ENCODE peak calls at places on chromosomes 2 and 18, in five cellular contexts. One of them, this sample, is unnamed.

GRCh38 chr2:69026026-69026425 is 13.0 kb downstream of the ANTXR1 start:
- DNase-seq in tibial artery: no peak
- DNase-seq in sigmoid colon: no peak
- DNase-seq in heart right ventricle: peak; percentile 41
- DNase-seq in upper lobe of right lung: no peak
- DNase-seq in this sample: no peak

GRCh38 chr2:168717790-168718502 is 84.5 kb upstream of the NOSTRIN start:
- DNase-seq in tibial artery: no peak
- DNase-seq in sigmoid colon: no peak
- DNase-seq in heart right ventricle: no peak
- DNase-seq in upper lobe of right lung: no peak
- DNase-seq in this sample: no peak

GRCh38 chr2:128350736-128351135 is 32.1 kb upstream of the HS6ST1 start:
- DNase-seq in tibial artery: no peak
- DNase-seq in sigmoid colon: no peak
- DNase-seq in heart right ventricle: no peak
- DNase-seq in upper lobe of right lung: no peak
- DNase-seq in this sample: no peak

GRCh38 chr2:180016937-180017336 is 9.8 kb upstream of the CWC22 start:
- DNase-seq in tibial artery: no peak
- DNase-seq in sigmoid colon: no peak
- DNase-seq in heart right ventricle: no peak
- DNase-seq in upper lobe of right lung: no peak
- DNase-seq in this sample: no peak

GRCh38 chr2:233801357-233802131 is 23.4 kb downstream of the MROH2A start:
- DNase-seq in tibial artery: peak; percentile 47
- DNase-seq in sigmoid colon: no peak
- DNase-seq in heart right ventricle: no peak
- DNase-seq in upper lobe of right lung: no peak
- DNase-seq in this sample: no peak

GRCh38 chr2:131413148-131413747 is 49.3 kb upstream of the RAB6D start:
- DNase-seq in tibial artery: no peak
- DNase-seq in sigmoid colon: no peak
- DNase-seq in heart right ventricle: no peak
- DNase-seq in upper lobe of right lung: no peak
- DNase-seq in this sample: no peak

GRCh38 chr2:8016688-8017087 is 665.2 kb upstream of the ID2 start:
- DNase-seq in tibial artery: no peak
- DNase-seq in sigmoid colon: no peak
- DNase-seq in heart right ventricle: no peak
- DNase-seq in upper lobe of right lung: no peak
- DNase-seq in this sample: no peak

GRCh38 chr2:214808481-214808931 is 977 bp downstream of the BARD1 start:
- DNase-seq in tibial artery: no peak
- DNase-seq in sigmoid colon: no peak
- DNase-seq in heart right ventricle: no peak
- DNase-seq in upper lobe of right lung: no peak
- DNase-seq in this sample: no peak

GRCh38 chr18:44759925-44760342 is 79.2 kb downstream of the SETBP1 start:
- DNase-seq in tibial artery: no peak
- DNase-seq in sigmoid colon: no peak
- DNase-seq in heart right ventricle: no peak
- DNase-seq in upper lobe of right lung: no peak
- DNase-seq in this sample: no peak

GRCh38 chr2:209648714-209649113 is 122.9 kb upstream of the UNC80 start:
- DNase-seq in tibial artery: no peak
- DNase-seq in sigmoid colon: no peak
- DNase-seq in heart right ventricle: no peak
- DNase-seq in upper lobe of right lung: no peak
- DNase-seq in this sample: no peak

GRCh38 chr2:215314896-215315295 is 3.0 kb downstream of the ATIC start:
- DNase-seq in tibial artery: no peak
- DNase-seq in sigmoid colon: no peak
- DNase-seq in heart right ventricle: no peak
- DNase-seq in upper lobe of right lung: no peak
- DNase-seq in this sample: no peak

GRCh38 chr2:3196716-3197115 is 180.9 kb downstream of the EIPR1 start:
- DNase-seq in tibial artery: no peak
- DNase-seq in sigmoid colon: peak; percentile 38
- DNase-seq in heart right ventricle: no peak
- DNase-seq in upper lobe of right lung: no peak
- DNase-seq in this sample: no peak

GRCh38 chr2:11073791-11074190 is 81.5 kb upstream of the SLC66A3 start:
- DNase-seq in tibial artery: no peak
- DNase-seq in sigmoid colon: no peak
- DNase-seq in heart right ventricle: no peak
- DNase-seq in upper lobe of right lung: no peak
- DNase-seq in this sample: no peak

GRCh38 chr18:49520661-49521145 is 33.7 kb upstream of the C18orf32 start:
- DNase-seq in tibial artery: no peak
- DNase-seq in sigmoid colon: no peak
- DNase-seq in heart right ventricle: no peak
- DNase-seq in upper lobe of right lung: no peak
- DNase-seq in this sample: no peak

GRCh38 chr2:28359222-28360065 is 33.2 kb upstream of the FOSL2 start:
- DNase-seq in tibial artery: no peak
- DNase-seq in sigmoid colon: no peak
- DNase-seq in heart right ventricle: peak; percentile 38
- DNase-seq in upper lobe of right lung: no peak
- DNase-seq in this sample: peak; percentile 81

GRCh38 chr2:105584437-105585010 is 160.2 kb upstream of the NCK2 start:
- DNase-seq in tibial artery: no peak
- DNase-seq in sigmoid colon: no peak
- DNase-seq in heart right ventricle: no peak
- DNase-seq in upper lobe of right lung: no peak
- DNase-seq in this sample: no peak

GRCh38 chr2:192087398-192087958 is 107.3 kb downstream of the TMEFF2 start:
- DNase-seq in tibial artery: no peak
- DNase-seq in sigmoid colon: no peak
- DNase-seq in heart right ventricle: no peak
- DNase-seq in upper lobe of right lung: no peak
- DNase-seq in this sample: no peak

GRCh38 chr18:32366586-32367538 is 103.8 kb downstream of the GAREM1 start:
- DNase-seq in tibial artery: no peak
- DNase-seq in sigmoid colon: no peak
- DNase-seq in heart right ventricle: no peak
- DNase-seq in upper lobe of right lung: no peak
- DNase-seq in this sample: no peak
- H3K4me3 ChIP-seq in tibial artery: no peak overlapping the region
- H3K4me3 ChIP-seq in sigmoid colon: no peak overlapping the region
- H3K4me3 ChIP-seq in heart right ventricle: no peak overlapping the region
- H3K4me3 ChIP-seq in upper lobe of right lung: no peak overlapping the region
- H3K4me3 ChIP-seq in this sample: no peak overlapping the region

DNA sequence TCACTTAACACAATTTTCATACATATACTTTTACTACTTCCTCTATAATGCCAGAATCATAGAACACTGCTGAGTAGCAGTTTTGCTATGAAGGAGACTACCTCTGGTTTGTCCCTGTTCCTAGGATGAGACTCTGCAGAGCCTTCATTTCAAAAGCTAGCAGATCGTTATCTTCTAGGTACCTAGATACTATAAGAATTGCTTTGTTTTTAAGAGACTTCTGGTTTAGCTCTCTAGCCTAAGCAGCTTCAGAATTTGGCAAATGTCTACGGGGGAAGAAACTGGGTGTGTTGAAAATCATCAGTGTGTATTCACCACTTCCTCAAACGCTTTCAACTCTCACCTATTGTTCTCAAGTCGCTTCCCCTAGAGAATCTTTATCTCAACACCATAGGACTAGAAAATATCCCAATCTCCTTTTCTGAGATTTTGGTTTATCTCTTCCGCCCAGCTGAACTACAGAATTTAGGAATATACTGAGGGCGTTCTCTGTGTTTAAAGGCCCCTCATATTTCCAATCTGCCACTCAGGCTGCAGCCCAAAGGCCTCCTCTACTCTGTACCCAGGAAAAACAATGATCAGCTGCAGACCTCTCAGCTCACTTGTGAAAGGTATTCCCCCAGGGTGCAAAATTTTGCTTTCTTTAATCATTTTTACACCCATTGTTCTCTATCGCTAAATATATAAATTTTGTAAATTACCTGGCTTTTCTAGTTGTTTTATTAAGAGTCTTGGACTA is 28.7 kb downstream of the SMAD2 start:
- DNase-seq in tibial artery: no peak
- DNase-seq in sigmoid colon: no peak
- DNase-seq in heart right ventricle: no peak
- DNase-seq in upper lobe of right lung: no peak
- DNase-seq in this sample: peak; percentile 13
- H3K9me3 ChIP-seq in tibial artery: peaks cover 22% of the 10 kb centered on the region
- H3K9me3 ChIP-seq in sigmoid colon: no peaks in the 10 kb centered on the region
- H3K9me3 ChIP-seq in heart right ventricle: peaks cover 11% of the 10 kb centered on the region
- H3K9me3 ChIP-seq in upper lobe of right lung: no peaks in the 10 kb centered on the region
- H3K9me3 ChIP-seq in this sample: peaks cover 3% of the 10 kb centered on the region

GRCh38 chr2:173953047-173953424 is 12.1 kb downstream of the SP3 start:
- DNase-seq in tibial artery: no peak
- DNase-seq in sigmoid colon: no peak
- DNase-seq in heart right ventricle: no peak
- DNase-seq in upper lobe of right lung: no peak
- DNase-seq in this sample: no peak
- H3K4me3 ChIP-seq in tibial artery: no peak overlapping the region
- H3K4me3 ChIP-seq in sigmoid colon: no peak overlapping the region
- H3K4me3 ChIP-seq in heart right ventricle: no peak overlapping the region
- H3K4me3 ChIP-seq in upper lobe of right lung: no peak overlapping the region
- H3K4me3 ChIP-seq in this sample: no peak overlapping the region

GRCh38 chr2:127121776-127122176 is 14.8 kb upstream of the BIN1 start:
- DNase-seq in tibial artery: no peak
- DNase-seq in sigmoid colon: peak; percentile 77
- DNase-seq in heart right ventricle: peak; percentile 42
- DNase-seq in upper lobe of right lung: no peak
- DNase-seq in this sample: no peak
- H3K9me3 ChIP-seq in tibial artery: no peaks in the 10 kb centered on the region
- H3K9me3 ChIP-seq in sigmoid colon: no peaks in the 10 kb centered on the region
- H3K9me3 ChIP-seq in heart right ventricle: no peaks in the 10 kb centered on the region
- H3K9me3 ChIP-seq in upper lobe of right lung: no peaks in the 10 kb centered on the region
- H3K9me3 ChIP-seq in this sample: no peaks in the 10 kb centered on the region

DNA sequence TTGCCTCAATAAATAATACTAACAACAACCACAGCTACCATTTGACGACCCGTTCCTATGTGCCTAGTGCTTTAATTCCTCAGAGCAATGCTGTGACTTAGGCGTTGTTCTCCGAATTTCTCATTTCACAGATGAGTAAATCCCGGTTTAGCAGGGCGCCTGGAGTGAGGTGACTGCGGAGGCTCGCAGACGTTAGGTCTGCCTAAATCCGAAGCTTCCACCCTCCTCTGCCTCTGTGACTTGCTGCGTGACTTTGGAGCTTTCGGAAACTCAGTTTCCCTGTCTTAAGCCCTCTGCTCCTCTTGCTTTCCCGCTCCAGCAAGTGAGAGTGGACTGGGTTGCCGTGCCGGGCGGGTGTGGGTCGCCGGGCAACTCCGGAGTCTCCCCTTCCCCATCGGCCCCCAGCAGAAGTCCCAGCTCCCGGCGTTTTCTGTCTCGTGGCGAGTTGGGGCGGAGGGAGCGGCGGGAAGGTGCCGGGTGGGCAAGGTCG is 711 bp upstream of the ATOH8 start:
- DNase-seq in tibial artery: no peak
- DNase-seq in sigmoid colon: no peak
- DNase-seq in heart right ventricle: no peak
- DNase-seq in upper lobe of right lung: no peak
- DNase-seq in this sample: no peak
- H3K4me3 ChIP-seq in tibial artery: peak overlapping the region; percentile 96
- H3K4me3 ChIP-seq in sigmoid colon: peak overlapping the region; percentile 64
- H3K4me3 ChIP-seq in heart right ventricle: peak overlapping the region; percentile 69
- H3K4me3 ChIP-seq in upper lobe of right lung: peak overlapping the region; percentile 87
- H3K4me3 ChIP-seq in this sample: no peak overlapping the region

GRCh38 chr18:64379662-64380061 is 230.8 kb upstream of the LINC00305 start:
- DNase-seq in tibial artery: no peak
- DNase-seq in sigmoid colon: no peak
- DNase-seq in heart right ventricle: no peak
- DNase-seq in upper lobe of right lung: no peak
- DNase-seq in this sample: no peak
- H3K9me3 ChIP-seq in tibial artery: no peaks in the 10 kb centered on the region
- H3K9me3 ChIP-seq in sigmoid colon: no peaks in the 10 kb centered on the region
- H3K9me3 ChIP-seq in heart right ventricle: no peaks in the 10 kb centered on the region
- H3K9me3 ChIP-seq in upper lobe of right lung: no peaks in the 10 kb centered on the region
- H3K9me3 ChIP-seq in this sample: no peaks in the 10 kb centered on the region

GRCh38 chr18:56009451-56009850 is 421.5 kb upstream of the TCF4 start:
- DNase-seq in tibial artery: no peak
- DNase-seq in sigmoid colon: no peak
- DNase-seq in heart right ventricle: no peak
- DNase-seq in upper lobe of right lung: no peak
- DNase-seq in this sample: no peak
- H3K4me3 ChIP-seq in tibial artery: no peak overlapping the region
- H3K4me3 ChIP-seq in sigmoid colon: no peak overlapping the region
- H3K4me3 ChIP-seq in heart right ventricle: no peak overlapping the region
- H3K4me3 ChIP-seq in upper lobe of right lung: no peak overlapping the region
- H3K4me3 ChIP-seq in this sample: no peak overlapping the region

GRCh38 chr2:95138702-95139101 is 17.1 kb upstream of the MRPS5 start:
- DNase-seq in tibial artery: no peak
- DNase-seq in sigmoid colon: no peak
- DNase-seq in heart right ventricle: no peak
- DNase-seq in upper lobe of right lung: no peak
- DNase-seq in this sample: no peak
- H3K9me3 ChIP-seq in tibial artery: peaks cover 51% of the 10 kb centered on the region
- H3K9me3 ChIP-seq in sigmoid colon: peaks cover 12% of the 10 kb centered on the region
- H3K9me3 ChIP-seq in heart right ventricle: peaks cover 19% of the 10 kb centered on the region
- H3K9me3 ChIP-seq in upper lobe of right lung: peaks cover 21% of the 10 kb centered on the region
- H3K9me3 ChIP-seq in this sample: peaks cover 10% of the 10 kb centered on the region

This sample was measured in CD8-positive, alpha-beta T cell.